ENCODE peak calls at places on chromosomes 6 and 20, in seven cellular contexts. S, A, K, L, Q, J and Y are unnamed samples.

GRCh38 chr20:1964659-1965405 is 29.0 kb downstream of the PDYN start:
- DNase-seq in S (no peak), A (no peak), K (no peak), L (no peak), Q (no peak), J (no peak), Y (no peak)

GRCh38 chr6:156980948-156981347 is 203.8 kb downstream of the ARID1B start:
- DNase-seq in S (no peak), A (no peak), K (no peak), L (no peak), Q (no peak), J (no peak), Y (no peak)

GRCh38 chr20:478949-479429 is 16.7 kb upstream of the TBC1D20 start:
- DNase-seq in S (no peak), A (peak), K (no peak), L (no peak), Q (peak), J (no peak), Y (no peak)

GRCh38 chr6:52672422-52673025 is 1.6 kb downstream of the TMEM14A start:
- DNase-seq in S (no peak), A (peak), K (no peak), L (no peak), Q (peak), J (no peak), Y (no peak)

GRCh38 chr20:17533396-17533795 is 2.2 kb upstream of the BFSP1 start:
- DNase-seq in S (no peak), A (no peak), K (no peak), L (no peak), Q (peak), J (no peak), Y (no peak)

GRCh38 chr6:148169701-148170100 is 172.9 kb upstream of the SASH1 start:
- DNase-seq in S (no peak), A (no peak), K (no peak), L (no peak), Q (no peak), J (no peak), Y (no peak)

GRCh38 chr6:56637640-56638039 is 5.0 kb downstream of the DST start:
- DNase-seq in S (no peak), A (no peak), K (no peak), L (no peak), Q (peak), J (no peak), Y (no peak)

GRCh38 chr6:24969343-24969860 is 33.6 kb upstream of the RIPOR2 start:
- DNase-seq in S (no peak), A (no peak), K (no peak), L (no peak), Q (no peak), J (no peak), Y (no peak)

GRCh38 chr20:13953227-13953626 is 37.2 kb downstream of the SEL1L2 start:
- DNase-seq in S (no peak), A (no peak), K (no peak), L (peak), Q (no peak), J (no peak), Y (no peak)

GRCh38 chr6:43798688-43799444 is 28.9 kb downstream of the VEGFA start:
- DNase-seq in S (peak), A (no peak), K (peak), L (no peak), Q (peak), J (peak), Y (no peak)

GRCh38 chr6:8243462-8243861 is 141.1 kb upstream of the EEF1E1 start:
- DNase-seq in S (no peak), A (no peak), K (no peak), L (no peak), Q (peak), J (no peak), Y (no peak)

GRCh38 chr20:5191829-5192569 is 65.2 kb downstream of the CDS2 start:
- DNase-seq in S (peak), A (peak), K (peak), L (peak), Q (peak), J (no peak), Y (no peak)

GRCh38 chr6:54173084-54173483 is 61.8 kb downstream of the MLIP start:
- DNase-seq in S (no peak), A (no peak), K (no peak), L (no peak), Q (no peak), J (no peak), Y (no peak)

GRCh38 chr20:62543470-62544302 is 67.9 kb upstream of the GATA5 start:
- DNase-seq in S (no peak), A (no peak), K (peak), L (no peak), Q (no peak), J (no peak), Y (no peak)

GRCh38 chr6:140912686-140913085 is 1220.0 kb upstream of the GJE1 start:
- DNase-seq in S (no peak), A (no peak), K (no peak), L (no peak), Q (no peak), J (no peak), Y (no peak)

GRCh38 chr6:13813011-13813410 is 1.3 kb downstream of the MCUR1 start:
- DNase-seq in S (no peak), A (no peak), K (no peak), L (no peak), Q (no peak), J (no peak), Y (no peak)

DNA sequence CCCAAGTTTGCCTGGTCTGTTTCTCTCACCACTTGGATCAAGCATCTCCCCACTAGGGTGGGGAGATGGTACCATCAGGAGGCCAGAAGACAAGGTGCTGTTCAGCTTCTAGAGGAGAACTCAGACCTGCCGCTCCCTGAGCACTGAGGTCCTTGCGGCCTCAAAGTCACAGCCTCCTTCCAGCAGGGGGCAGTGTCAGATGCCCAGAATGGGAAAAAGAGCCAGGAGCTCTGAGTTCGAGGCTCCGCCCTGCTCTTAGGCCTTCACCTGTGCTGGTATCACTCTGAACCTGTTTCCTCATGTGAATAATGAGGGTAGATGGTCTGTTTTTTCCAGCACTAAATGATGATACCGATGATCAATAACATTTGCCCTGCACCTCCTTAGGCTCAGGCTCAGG is 68.7 kb downstream of the TOX2 start:
- DNase-seq in S (peak), A (no peak), K (no peak), L (peak), Q (no peak), J (no peak), Y (no peak)
- TF ChIP-seq CTCF in S (peak), A (peak), K (peak), L (peak), Q (peak), J (peak), Y (no peak)

GRCh38 chr6:109687271-109687721 is 3.7 kb downstream of the AK9 start:
- DNase-seq in S (no peak), A (peak), K (no peak), L (no peak), Q (peak), J (peak), Y (no peak)

GRCh38 chr6:109693128-109693527 is 2.0 kb downstream of the FIG4 start:
- DNase-seq in S (no peak), A (no peak), K (no peak), L (no peak), Q (no peak), J (no peak), Y (no peak)

GRCh38 chr6:109690373-109690739 is 646 bp downstream of the AK9 start:
- DNase-seq in S (peak), A (no peak), K (peak), L (peak), Q (no peak), J (peak), Y (peak)

GRCh38 chr6:109686566-109686965 is 4.4 kb downstream of the AK9 start:
- DNase-seq in S (no peak), A (no peak), K (no peak), L (no peak), Q (peak), J (no peak), Y (no peak)

GRCh38 chr6:109690740-109691687 is at the start of the genes AK9 and FIG4:
- DNase-seq in S (peak), A (peak), K (peak), L (peak), Q (peak), J (peak), Y (peak)
- TF ChIP-seq CTCF in S (no peak), A (peak), K (peak), L (no peak), Q (no peak), J (no peak), Y (no peak)

GRCh38 chr20:57693002-57693582 is 16.7 kb downstream of the PMEPA1 start:
- DNase-seq in S (peak), A (peak), K (no peak), L (peak), Q (no peak), J (no peak), Y (no peak)
- TF ChIP-seq CTCF in S (peak), A (peak), K (no peak), L (peak), Q (no peak), J (peak), Y (no peak)

DNA sequence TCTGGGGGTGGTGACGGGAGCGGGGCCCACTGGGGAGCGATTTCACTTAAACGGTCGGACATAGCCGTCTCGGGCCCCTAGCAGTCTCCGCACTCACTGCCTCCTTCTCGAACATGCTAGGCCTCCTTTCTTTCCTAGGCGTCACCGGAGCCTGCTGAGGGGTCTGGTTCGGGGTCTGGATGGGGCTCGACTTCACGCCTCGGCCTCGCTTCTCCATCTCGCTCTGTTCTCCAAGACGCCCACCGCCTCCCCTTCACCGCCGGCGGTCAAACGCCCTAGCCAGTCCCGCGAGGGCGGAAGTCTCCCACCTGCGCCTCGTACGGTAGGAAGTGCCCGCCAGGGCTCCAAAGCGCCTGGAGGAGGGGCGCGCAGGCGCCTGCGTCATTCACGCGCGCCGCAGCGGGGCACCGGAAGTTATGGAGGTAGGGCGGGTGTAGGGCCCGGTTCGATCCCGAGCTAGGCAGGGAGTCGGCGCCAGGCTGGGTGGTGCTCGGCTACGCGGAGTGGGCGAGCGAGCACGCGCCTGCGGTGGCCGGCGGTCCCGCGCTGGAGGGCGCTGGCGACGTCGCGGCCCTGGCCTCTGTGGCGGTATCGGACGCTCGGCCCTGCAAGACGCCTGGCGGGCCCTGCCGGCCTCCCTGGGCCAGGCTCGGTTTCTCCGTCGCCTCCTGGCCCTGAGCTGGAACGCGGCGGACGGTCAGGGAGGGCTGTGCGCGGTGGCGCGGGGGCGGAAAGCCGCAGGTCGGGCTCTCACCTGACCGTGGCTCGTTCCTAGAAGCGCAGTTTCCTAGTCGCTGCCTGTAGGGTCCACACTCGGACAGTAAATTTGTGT is at the start of the genes DYNLT2 and ERMARD:
- DNase-seq in S (peak), A (peak), K (peak), L (peak), Q (peak), J (peak), Y (peak)
- TF ChIP-seq CTCF in S (peak), A (peak), K (peak), L (no peak), Q (peak), J (peak), Y (no peak)

GRCh38 chr6:35624341-35625070 is 64.2 kb downstream of the FKBP5 start:
- DNase-seq in S (no peak), A (no peak), K (no peak), L (no peak), Q (peak), J (no peak), Y (no peak)
- TF ChIP-seq CTCF in S (peak), A (peak), K (peak), L (no peak), Q (peak), J (no peak), Y (no peak)

DNA sequence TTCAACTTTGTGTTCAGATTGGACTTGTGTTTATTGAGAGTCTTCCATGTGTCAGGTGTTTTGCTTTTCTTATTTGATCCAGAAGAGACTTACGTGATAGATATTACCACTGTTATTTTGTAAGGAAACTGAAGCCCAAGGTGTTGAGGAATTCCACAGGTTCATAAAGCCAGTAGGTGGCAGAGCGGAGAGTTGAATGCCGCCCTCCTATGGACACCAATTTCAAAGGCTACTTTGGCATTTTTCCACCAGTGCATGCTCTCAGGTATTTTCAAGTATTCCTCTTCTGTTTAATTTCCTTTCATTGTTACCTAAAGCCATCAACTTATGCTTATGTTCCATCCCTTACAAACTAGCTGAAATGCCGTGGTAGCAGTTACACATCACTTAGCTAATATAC is 14.0 kb upstream of the COL10A1 start:
- DNase-seq in S (no peak), A (peak), K (no peak), L (no peak), Q (no peak), J (no peak), Y (no peak)
- TF ChIP-seq CTCF in S (no peak), A (peak), K (no peak), L (no peak), Q (no peak), J (no peak), Y (no peak)

GRCh38 chr6:142478117-142478516 is 176.3 kb downstream of the ADGRG6 start:
- DNase-seq in S (no peak), A (no peak), K (no peak), L (no peak), Q (peak), J (no peak), Y (no peak)
- TF ChIP-seq CTCF in S (no peak), A (peak), K (no peak), L (no peak), Q (no peak), J (no peak), Y (no peak)